ENCODE peak calls at places on chromosomes 16 and 17, in four cellular contexts. L, D, O and W are unnamed samples.

GRCh38 chr17:28788100-28788499 is 44.3 kb downstream of the TRAF4 start:
- DNase-seq in L (no peak), D (no peak), O (no peak), W (no peak)

GRCh38 chr16:21989141-21989540 is 11.8 kb downstream of the PDZD9 start:
- DNase-seq in L (no peak), D (no peak), O (no peak), W (no peak)

GRCh38 chr17:20159406-20160075 is 150.4 kb downstream of the SPECC1 start:
- DNase-seq in L (no peak), D (no peak), O (no peak), W (no peak)

GRCh38 chr16:69709456-69710084 is 16.8 kb downstream of the NQO1 start:
- DNase-seq in L (peak; percentile 65), D (no peak), O (peak; percentile 28), W (no peak)

GRCh38 chr17:42459983-42460300 is 1.3 kb downstream of the ATP6V0A1 start:
- DNase-seq in L (peak; percentile 54), D (no peak), O (no peak), W (no peak)

GRCh38 chr17:78351449-78352006 is 8.3 kb downstream of the SOCS3 start:
- DNase-seq in L (no peak), D (no peak), O (peak; percentile 35), W (peak; percentile 92)

GRCh38 chr17:40910441-40910841 is 25.4 kb upstream of the KRT20 start:
- DNase-seq in L (no peak), D (no peak), O (no peak), W (no peak)

GRCh38 chr16:62135903-62136302 is 99.7 kb upstream of the CDH8 start:
- DNase-seq in L (no peak), D (no peak), O (no peak), W (no peak)